ENCODE peak calls at places on chromosomes 3 and 15, in six cellular contexts. One of them, this sample, is unnamed.

GRCh38 chr15:38531509-38531908 is 33.1 kb downstream of the RASGRP1 start:
- DNase-seq in sigmoid colon: no peak
- DNase-seq in HFF-Myc: no peak
- DNase-seq in CD8-positive, alpha-beta T cell: no peak
- DNase-seq in fibroblast of lung: peak; percentile 78
- DNase-seq in neural crest cell: no peak
- DNase-seq in this sample: no peak

GRCh38 chr3:757711-758110 is 335.1 kb upstream of the CNTN6 start:
- DNase-seq in sigmoid colon: no peak
- DNase-seq in HFF-Myc: no peak
- DNase-seq in CD8-positive, alpha-beta T cell: no peak
- DNase-seq in fibroblast of lung: no peak
- DNase-seq in neural crest cell: no peak
- DNase-seq in this sample: no peak

GRCh38 chr3:15812183-15812582 is 14.4 kb upstream of the ANKRD28 start:
- DNase-seq in sigmoid colon: no peak
- DNase-seq in HFF-Myc: no peak
- DNase-seq in CD8-positive, alpha-beta T cell: no peak
- DNase-seq in fibroblast of lung: no peak
- DNase-seq in neural crest cell: no peak
- DNase-seq in this sample: no peak

GRCh38 chr3:142886938-142887337 is 1.9 kb downstream of the PCOLCE2 start:
- DNase-seq in sigmoid colon: no peak
- DNase-seq in HFF-Myc: no peak
- DNase-seq in CD8-positive, alpha-beta T cell: no peak
- DNase-seq in fibroblast of lung: peak; percentile 87
- DNase-seq in neural crest cell: no peak
- DNase-seq in this sample: no peak

GRCh38 chr3:2544212-2544611 is 445.5 kb downstream of the CNTN4 start:
- DNase-seq in sigmoid colon: no peak
- DNase-seq in HFF-Myc: no peak
- DNase-seq in CD8-positive, alpha-beta T cell: no peak
- DNase-seq in fibroblast of lung: no peak
- DNase-seq in neural crest cell: no peak
- DNase-seq in this sample: no peak

GRCh38 chr15:98967916-98968315 is 39.7 kb downstream of the PGPEP1L start:
- DNase-seq in sigmoid colon: no peak
- DNase-seq in HFF-Myc: no peak
- DNase-seq in CD8-positive, alpha-beta T cell: no peak
- DNase-seq in fibroblast of lung: no peak
- DNase-seq in neural crest cell: no peak
- DNase-seq in this sample: no peak

GRCh38 chr15:98755781-98756180 is 107.4 kb downstream of the IGF1R start:
- DNase-seq in sigmoid colon: no peak
- DNase-seq in HFF-Myc: no peak
- DNase-seq in CD8-positive, alpha-beta T cell: no peak
- DNase-seq in fibroblast of lung: no peak
- DNase-seq in neural crest cell: no peak
- DNase-seq in this sample: no peak

GRCh38 chr3:113227146-113227545 is 15.8 kb downstream of the BOC start:
- DNase-seq in sigmoid colon: no peak
- DNase-seq in HFF-Myc: no peak
- DNase-seq in CD8-positive, alpha-beta T cell: no peak
- DNase-seq in fibroblast of lung: no peak
- DNase-seq in neural crest cell: no peak
- DNase-seq in this sample: no peak

GRCh38 chr3:194395201-194395600 is 3.9 kb downstream of the GP5 start:
- DNase-seq in sigmoid colon: no peak
- DNase-seq in HFF-Myc: no peak
- DNase-seq in CD8-positive, alpha-beta T cell: no peak
- DNase-seq in fibroblast of lung: no peak
- DNase-seq in neural crest cell: no peak
- DNase-seq in this sample: no peak

GRCh38 chr3:168828014-168828413 is 732.3 kb upstream of the GOLIM4 start:
- DNase-seq in sigmoid colon: no peak
- DNase-seq in HFF-Myc: no peak
- DNase-seq in CD8-positive, alpha-beta T cell: no peak
- DNase-seq in fibroblast of lung: no peak
- DNase-seq in neural crest cell: no peak
- DNase-seq in this sample: no peak

GRCh38 chr3:16249336-16249735 is 15.4 kb downstream of the DPH3 start:
- DNase-seq in sigmoid colon: no peak
- DNase-seq in HFF-Myc: no peak
- DNase-seq in CD8-positive, alpha-beta T cell: no peak
- DNase-seq in fibroblast of lung: peak; percentile 20
- DNase-seq in neural crest cell: peak; percentile 29
- DNase-seq in this sample: no peak

GRCh38 chr3:162224736-162225135 is 728.1 kb downstream of the OTOL1 start:
- DNase-seq in sigmoid colon: no peak
- DNase-seq in HFF-Myc: no peak
- DNase-seq in CD8-positive, alpha-beta T cell: no peak
- DNase-seq in fibroblast of lung: peak; percentile 59
- DNase-seq in neural crest cell: no peak
- DNase-seq in this sample: no peak

GRCh38 chr3:71345429-71346027 is 238.0 kb downstream of the FOXP1 start:
- DNase-seq in sigmoid colon: no peak
- DNase-seq in HFF-Myc: no peak
- DNase-seq in CD8-positive, alpha-beta T cell: no peak
- DNase-seq in fibroblast of lung: peak; percentile 22
- DNase-seq in neural crest cell: no peak
- DNase-seq in this sample: no peak

GRCh38 chr3:138845071-138845685 is 10.4 kb upstream of the PIK3CB start:
- DNase-seq in sigmoid colon: no peak
- DNase-seq in HFF-Myc: no peak
- DNase-seq in CD8-positive, alpha-beta T cell: no peak
- DNase-seq in fibroblast of lung: no peak
- DNase-seq in neural crest cell: no peak
- DNase-seq in this sample: no peak

GRCh38 chr3:183253961-183254815 is 1.1 kb downstream of the B3GNT5 start:
- DNase-seq in sigmoid colon: peak; percentile 65
- DNase-seq in HFF-Myc: no peak
- DNase-seq in CD8-positive, alpha-beta T cell: no peak
- DNase-seq in fibroblast of lung: peak; percentile 44
- DNase-seq in neural crest cell: peak; percentile 43
- DNase-seq in this sample: no peak

GRCh38 chr3:11021611-11022011 is 29.1 kb downstream of the SLC6A1 start:
- DNase-seq in sigmoid colon: no peak
- DNase-seq in HFF-Myc: no peak
- DNase-seq in CD8-positive, alpha-beta T cell: no peak
- DNase-seq in fibroblast of lung: no peak
- DNase-seq in neural crest cell: no peak
- DNase-seq in this sample: no peak

GRCh38 chr3:158572766-158573060 is 1.7 kb downstream of the MLF1 start:
- DNase-seq in sigmoid colon: no peak
- DNase-seq in HFF-Myc: no peak
- DNase-seq in CD8-positive, alpha-beta T cell: no peak
- DNase-seq in fibroblast of lung: no peak
- DNase-seq in neural crest cell: no peak
- DNase-seq in this sample: no peak

GRCh38 chr3:151437906-151438305 is 23.0 kb downstream of the IGSF10 start:
- DNase-seq in sigmoid colon: no peak
- DNase-seq in HFF-Myc: no peak
- DNase-seq in CD8-positive, alpha-beta T cell: no peak
- DNase-seq in fibroblast of lung: no peak
- DNase-seq in neural crest cell: no peak
- DNase-seq in this sample: no peak

GRCh38 chr3:8593022-8593817 is 51.4 kb downstream of the SSUH2 start:
- DNase-seq in sigmoid colon: no peak
- DNase-seq in HFF-Myc: no peak
- DNase-seq in CD8-positive, alpha-beta T cell: no peak
- DNase-seq in fibroblast of lung: peak; percentile 47
- DNase-seq in neural crest cell: no peak
- DNase-seq in this sample: no peak

GRCh38 chr3:104437891-104438290 is 928.8 kb upstream of the ALCAM start:
- DNase-seq in sigmoid colon: no peak
- DNase-seq in HFF-Myc: no peak
- DNase-seq in CD8-positive, alpha-beta T cell: no peak
- DNase-seq in fibroblast of lung: peak; percentile 84
- DNase-seq in neural crest cell: no peak
- DNase-seq in this sample: no peak

GRCh38 chr3:135905058-135905724 is 60.3 kb upstream of the PPP2R3A start:
- DNase-seq in sigmoid colon: no peak
- DNase-seq in HFF-Myc: no peak
- DNase-seq in CD8-positive, alpha-beta T cell: no peak
- DNase-seq in fibroblast of lung: peak; percentile 23
- DNase-seq in neural crest cell: no peak
- DNase-seq in this sample: no peak

GRCh38 chr3:190911382-190911781 is 48.9 kb upstream of the GMNC start:
- DNase-seq in sigmoid colon: no peak
- DNase-seq in HFF-Myc: no peak
- DNase-seq in CD8-positive, alpha-beta T cell: no peak
- DNase-seq in fibroblast of lung: no peak
- DNase-seq in neural crest cell: no peak
- DNase-seq in this sample: no peak

GRCh38 chr3:182309120-182309519 is 484.2 kb upstream of the ATP11B start:
- DNase-seq in sigmoid colon: no peak
- DNase-seq in HFF-Myc: no peak
- DNase-seq in CD8-positive, alpha-beta T cell: no peak
- DNase-seq in fibroblast of lung: peak; percentile 53
- DNase-seq in neural crest cell: no peak
- DNase-seq in this sample: no peak

GRCh38 chr15:94026458-94026967 is 204.8 kb upstream of the MCTP2 start:
- DNase-seq in sigmoid colon: peak; percentile 79
- DNase-seq in HFF-Myc: peak; percentile 45
- DNase-seq in CD8-positive, alpha-beta T cell: no peak
- DNase-seq in fibroblast of lung: peak; percentile 96
- DNase-seq in neural crest cell: no peak
- DNase-seq in this sample: no peak

GRCh38 chr3:130276203-130276803 is 69.2 kb upstream of the COL6A5 start:
- DNase-seq in sigmoid colon: no peak
- DNase-seq in HFF-Myc: peak; percentile 38
- DNase-seq in CD8-positive, alpha-beta T cell: no peak
- DNase-seq in fibroblast of lung: peak; percentile 43
- DNase-seq in neural crest cell: peak; percentile 5
- DNase-seq in this sample: peak; percentile 21
- TF ChIP-seq CTCF in sigmoid colon: peak; percentile 47
- TF ChIP-seq CTCF in HFF-Myc: peak; percentile 84
- TF ChIP-seq CTCF in CD8-positive, alpha-beta T cell: peak; percentile 46
- TF ChIP-seq CTCF in fibroblast of lung: peak; percentile 98
- TF ChIP-seq CTCF in neural crest cell: peak; percentile 92
- TF ChIP-seq CTCF in this sample: peak; percentile 84

GRCh38 chr3:125234831-125235230 is 22.3 kb upstream of the SLC12A8 start:
- DNase-seq in sigmoid colon: no peak
- DNase-seq in HFF-Myc: no peak
- DNase-seq in CD8-positive, alpha-beta T cell: no peak
- DNase-seq in fibroblast of lung: peak; percentile 56
- DNase-seq in neural crest cell: no peak
- DNase-seq in this sample: no peak
- TF ChIP-seq CTCF in sigmoid colon: no peak
- TF ChIP-seq CTCF in HFF-Myc: no peak
- TF ChIP-seq CTCF in CD8-positive, alpha-beta T cell: no peak
- TF ChIP-seq CTCF in fibroblast of lung: no peak
- TF ChIP-seq CTCF in neural crest cell: no peak
- TF ChIP-seq CTCF in this sample: no peak

GRCh38 chr3:30315452-30315851 is 290.9 kb upstream of the TGFBR2 start:
- DNase-seq in sigmoid colon: no peak
- DNase-seq in HFF-Myc: no peak
- DNase-seq in CD8-positive, alpha-beta T cell: no peak
- DNase-seq in fibroblast of lung: peak; percentile 52
- DNase-seq in neural crest cell: no peak
- DNase-seq in this sample: no peak

GRCh38 chr3:30320392-30320791 is 286.0 kb upstream of the TGFBR2 start:
- DNase-seq in sigmoid colon: no peak
- DNase-seq in HFF-Myc: no peak
- DNase-seq in CD8-positive, alpha-beta T cell: no peak
- DNase-seq in fibroblast of lung: no peak
- DNase-seq in neural crest cell: no peak
- DNase-seq in this sample: no peak

GRCh38 chr3:30321065-30321464 is 285.3 kb upstream of the TGFBR2 start:
- DNase-seq in sigmoid colon: no peak
- DNase-seq in HFF-Myc: no peak
- DNase-seq in CD8-positive, alpha-beta T cell: no peak
- DNase-seq in fibroblast of lung: peak; percentile 51
- DNase-seq in neural crest cell: no peak
- DNase-seq in this sample: no peak

GRCh38 chr3:30319713-30320112 is 286.7 kb upstream of the TGFBR2 start:
- DNase-seq in sigmoid colon: no peak
- DNase-seq in HFF-Myc: peak; percentile 64
- DNase-seq in CD8-positive, alpha-beta T cell: peak; percentile 33
- DNase-seq in fibroblast of lung: peak; percentile 39
- DNase-seq in neural crest cell: peak; percentile 2
- DNase-seq in this sample: no peak

DNA sequence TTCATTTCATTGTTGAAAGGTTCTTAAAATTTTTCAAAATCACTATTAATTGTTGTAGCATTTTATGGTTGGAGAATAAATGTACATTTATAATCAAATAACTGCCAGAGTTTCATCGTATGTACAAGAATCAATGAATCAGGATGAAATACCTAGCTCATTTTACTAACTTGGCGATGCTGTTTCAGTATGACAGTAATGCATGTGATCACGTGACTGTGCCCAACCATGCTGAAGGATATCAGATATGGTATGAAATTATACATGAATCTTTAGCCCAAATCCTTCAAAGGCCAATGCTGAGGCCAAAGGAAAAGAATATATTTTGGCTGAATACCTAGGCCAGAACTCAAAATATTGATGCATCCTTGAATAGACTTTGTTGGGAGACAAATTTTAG is 288.3 kb upstream of the TGFBR2 start:
- DNase-seq in sigmoid colon: no peak
- DNase-seq in HFF-Myc: no peak
- DNase-seq in CD8-positive, alpha-beta T cell: no peak
- DNase-seq in fibroblast of lung: no peak
- DNase-seq in neural crest cell: no peak
- DNase-seq in this sample: no peak
- TF ChIP-seq CTCF in sigmoid colon: no peak
- TF ChIP-seq CTCF in HFF-Myc: no peak
- TF ChIP-seq CTCF in CD8-positive, alpha-beta T cell: no peak
- TF ChIP-seq CTCF in fibroblast of lung: no peak
- TF ChIP-seq CTCF in neural crest cell: no peak
- TF ChIP-seq CTCF in this sample: no peak

GRCh38 chr3:124636101-124636862 is 94.0 kb upstream of the UMPS start:
- DNase-seq in sigmoid colon: no peak
- DNase-seq in HFF-Myc: no peak
- DNase-seq in CD8-positive, alpha-beta T cell: no peak
- DNase-seq in fibroblast of lung: no peak
- DNase-seq in neural crest cell: no peak
- DNase-seq in this sample: no peak
- TF ChIP-seq CTCF in sigmoid colon: no peak
- TF ChIP-seq CTCF in HFF-Myc: no peak
- TF ChIP-seq CTCF in CD8-positive, alpha-beta T cell: no peak
- TF ChIP-seq CTCF in fibroblast of lung: no peak
- TF ChIP-seq CTCF in neural crest cell: no peak
- TF ChIP-seq CTCF in this sample: no peak

GRCh38 chr3:78165876-78166275 is 1126.0 kb downstream of the ROBO2 start:
- DNase-seq in sigmoid colon: no peak
- DNase-seq in HFF-Myc: no peak
- DNase-seq in CD8-positive, alpha-beta T cell: no peak
- DNase-seq in fibroblast of lung: no peak
- DNase-seq in neural crest cell: no peak
- DNase-seq in this sample: no peak
- TF ChIP-seq CTCF in sigmoid colon: no peak
- TF ChIP-seq CTCF in HFF-Myc: no peak
- TF ChIP-seq CTCF in CD8-positive, alpha-beta T cell: no peak
- TF ChIP-seq CTCF in fibroblast of lung: peak; percentile 50
- TF ChIP-seq CTCF in neural crest cell: peak; percentile 33
- TF ChIP-seq CTCF in this sample: peak; percentile 16

GRCh38 chr3:76646921-76647562 is 392.9 kb upstream of the ROBO2 start:
- DNase-seq in sigmoid colon: no peak
- DNase-seq in HFF-Myc: no peak
- DNase-seq in CD8-positive, alpha-beta T cell: no peak
- DNase-seq in fibroblast of lung: no peak
- DNase-seq in neural crest cell: no peak
- DNase-seq in this sample: no peak
- TF ChIP-seq CTCF in sigmoid colon: no peak
- TF ChIP-seq CTCF in HFF-Myc: no peak
- TF ChIP-seq CTCF in CD8-positive, alpha-beta T cell: no peak
- TF ChIP-seq CTCF in fibroblast of lung: no peak
- TF ChIP-seq CTCF in neural crest cell: no peak
- TF ChIP-seq CTCF in this sample: peak; percentile 18

This sample was measured in D721Med.